ENCODE peak calls at places on chromosome 11, in ten cellular contexts. Y, Z, X, M, S, W, O, I, R and P are unnamed samples.

GRCh38 chr11:117197516-117198456 is 1.4 kb upstream of the TAGLN start:
- DNase-seq in Y (no peak), Z (no peak), X (peak), M (peak), S (no peak), W (no peak), O (peak), I (peak), R (no peak), P (no peak)

GRCh38 chr11:70531281-70532065 is 133.1 kb downstream of the CTTN start:
- DNase-seq in Y (no peak), Z (no peak), X (no peak), M (peak), S (no peak), W (no peak), O (no peak), I (no peak), R (no peak), P (no peak)

GRCh38 chr11:108009497-108010360 is 1.0 kb downstream of the CUL5 start:
- DNase-seq in Y (peak), Z (peak), X (no peak), M (no peak), S (no peak), W (peak), O (no peak), I (no peak), R (no peak), P (no peak)

GRCh38 chr11:73185680-73186293 is 32.3 kb upstream of the P2RY2 start:
- DNase-seq in Y (peak), Z (peak), X (no peak), M (peak), S (no peak), W (peak), O (no peak), I (no peak), R (no peak), P (peak)

GRCh38 chr11:30106222-30106621 is 89.4 kb upstream of the KCNA4 start:
- DNase-seq in Y (no peak), Z (no peak), X (no peak), M (no peak), S (no peak), W (peak), O (no peak), I (no peak), R (no peak), P (no peak)

GRCh38 chr11:118545533-118545932 is 14.5 kb downstream of the TMEM25 start:
- DNase-seq in Y (no peak), Z (no peak), X (no peak), M (no peak), S (no peak), W (no peak), O (no peak), I (no peak), R (no peak), P (no peak)

GRCh38 chr11:62545437-62546243 is 966 bp downstream of the AHNAK start:
- DNase-seq in Y (peak), Z (peak), X (peak), M (peak), S (peak), W (peak), O (peak), I (peak), R (no peak), P (peak)

GRCh38 chr11:70471254-70471653 is 72.9 kb downstream of the CTTN start:
- DNase-seq in Y (peak), Z (peak), X (no peak), M (no peak), S (no peak), W (no peak), O (peak), I (no peak), R (no peak), P (no peak)

GRCh38 chr11:75140269-75141138 is 10.4 kb upstream of the SLCO2B1 start:
- DNase-seq in Y (peak), Z (peak), X (peak), M (peak), S (peak), W (peak), O (peak), I (peak), R (peak), P (no peak)

GRCh38 chr11:130631119-130631518 is 182.7 kb downstream of the ADAMTS15 start:
- DNase-seq in Y (peak), Z (peak), X (no peak), M (no peak), S (no peak), W (peak), O (no peak), I (no peak), R (peak), P (no peak)

GRCh38 chr11:1199689-1200610 is 22.9 kb upstream of the MUC5B start:
- DNase-seq in Y (no peak), Z (no peak), X (no peak), M (peak), S (peak), W (no peak), O (peak), I (no peak), R (no peak), P (no peak)

GRCh38 chr11:86499723-86500129 is 125.0 kb downstream of the CCDC81 start:
- DNase-seq in Y (no peak), Z (no peak), X (peak), M (no peak), S (peak), W (no peak), O (no peak), I (no peak), R (no peak), P (no peak)

GRCh38 chr11:95863486-95864140 is 60.3 kb downstream of the MTMR2 start:
- DNase-seq in Y (peak), Z (peak), X (no peak), M (no peak), S (no peak), W (peak), O (no peak), I (no peak), R (no peak), P (no peak)

GRCh38 chr11:73800407-73800806 is 12.7 kb downstream of the MRPL48 start:
- DNase-seq in Y (no peak), Z (no peak), X (no peak), M (no peak), S (no peak), W (no peak), O (no peak), I (no peak), R (no peak), P (no peak)

GRCh38 chr11:46367244-46367915 is 14.1 kb upstream of the MDK start:
- DNase-seq in Y (peak), Z (no peak), X (peak), M (peak), S (peak), W (peak), O (peak), I (peak), R (no peak), P (no peak)

GRCh38 chr11:13183094-13183825 is 94.3 kb upstream of the BMAL1 start:
- DNase-seq in Y (peak), Z (peak), X (no peak), M (no peak), S (no peak), W (peak), O (no peak), I (no peak), R (peak), P (peak)

GRCh38 chr11:77506857-77507256 is 33.0 kb upstream of the PAK1 start:
- DNase-seq in Y (no peak), Z (peak), X (no peak), M (no peak), S (no peak), W (peak), O (no peak), I (no peak), R (no peak), P (no peak)

GRCh38 chr11:115740365-115740764 is 236.2 kb upstream of the CADM1 start:
- DNase-seq in Y (no peak), Z (no peak), X (no peak), M (no peak), S (no peak), W (no peak), O (no peak), I (no peak), R (no peak), P (no peak)

GRCh38 chr11:115739878-115740277 is 235.7 kb upstream of the CADM1 start:
- DNase-seq in Y (no peak), Z (no peak), X (no peak), M (no peak), S (no peak), W (no peak), O (no peak), I (no peak), R (no peak), P (no peak)

GRCh38 chr11:115739121-115739520 is 234.9 kb upstream of the CADM1 start:
- DNase-seq in Y (no peak), Z (no peak), X (no peak), M (no peak), S (no peak), W (no peak), O (no peak), I (no peak), R (no peak), P (no peak)

GRCh38 chr11:115737875-115738274 is 233.7 kb upstream of the CADM1 start:
- DNase-seq in Y (no peak), Z (no peak), X (no peak), M (no peak), S (no peak), W (no peak), O (no peak), I (no peak), R (no peak), P (no peak)

GRCh38 chr11:115736146-115736545 is 231.9 kb upstream of the CADM1 start:
- DNase-seq in Y (no peak), Z (no peak), X (no peak), M (no peak), S (no peak), W (no peak), O (no peak), I (no peak), R (no peak), P (no peak)
- TF ChIP-seq CTCF in Y (no peak), Z (no peak), X (no peak), M (no peak), S (no peak), W (no peak), O (peak), I (no peak), R (no peak), P (no peak)

GRCh38 chr11:111093061-111093460 is 152.5 kb upstream of the POU2AF2 start:
- DNase-seq in Y (no peak), Z (no peak), X (no peak), M (no peak), S (no peak), W (no peak), O (no peak), I (no peak), R (no peak), P (no peak)

GRCh38 chr11:111097191-111097590 is 148.3 kb upstream of the POU2AF2 start:
- DNase-seq in Y (peak), Z (no peak), X (peak), M (peak), S (peak), W (peak), O (peak), I (peak), R (no peak), P (no peak)

GRCh38 chr11:111095327-111095726 is 150.2 kb upstream of the POU2AF2 start:
- DNase-seq in Y (no peak), Z (no peak), X (no peak), M (no peak), S (no peak), W (no peak), O (no peak), I (no peak), R (no peak), P (no peak)

GRCh38 chr11:111101836-111102235 is 143.7 kb upstream of the POU2AF2 start:
- DNase-seq in Y (no peak), Z (no peak), X (no peak), M (no peak), S (no peak), W (no peak), O (no peak), I (no peak), R (no peak), P (no peak)

GRCh38 chr11:111098091-111098490 is 147.4 kb upstream of the POU2AF2 start:
- DNase-seq in Y (no peak), Z (no peak), X (no peak), M (no peak), S (no peak), W (no peak), O (no peak), I (no peak), R (no peak), P (no peak)
- TF ChIP-seq CTCF in Y (no peak), Z (no peak), X (no peak), M (no peak), S (no peak), W (no peak), O (no peak), I (no peak), R (no peak), P (no peak)

DNA sequence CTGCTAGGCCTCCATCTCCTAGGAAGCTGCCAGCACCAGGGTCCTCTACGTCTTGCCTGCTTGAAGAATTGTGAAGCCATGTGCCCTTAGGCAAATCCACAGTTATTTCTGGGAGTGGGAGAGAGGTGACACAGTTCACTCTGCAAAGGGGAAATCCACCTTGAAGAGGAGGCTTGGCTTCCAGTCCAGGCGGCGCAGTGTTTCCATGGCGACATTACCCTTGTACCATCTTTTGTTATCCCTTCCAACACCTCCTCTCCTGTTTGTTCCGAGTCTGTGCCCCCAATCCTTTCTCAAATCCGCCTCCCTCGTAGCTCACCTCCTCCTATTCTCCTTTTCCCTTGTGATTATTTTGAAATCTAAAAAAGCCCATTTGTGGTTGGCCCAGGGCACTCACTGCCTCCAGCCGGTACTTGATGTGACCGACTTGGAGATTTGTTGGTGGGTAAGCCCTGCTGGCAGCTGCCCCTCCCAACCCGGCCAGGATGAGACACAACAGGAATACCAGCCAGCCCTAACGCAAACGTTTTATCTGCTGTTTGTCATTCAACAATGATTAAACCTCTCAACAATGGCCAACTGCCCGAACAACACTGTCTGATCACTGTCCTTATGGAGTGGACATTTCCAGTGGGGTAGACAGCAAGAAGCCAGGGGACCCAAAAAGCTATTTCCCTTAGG is 18.3 kb downstream of the SYT13 start:
- DNase-seq in Y (no peak), Z (no peak), X (no peak), M (no peak), S (no peak), W (no peak), O (no peak), I (no peak), R (no peak), P (no peak)
- TF ChIP-seq CTCF in Y (no peak), Z (no peak), X (no peak), M (no peak), S (no peak), W (no peak), O (no peak), I (no peak), R (no peak), P (no peak)

DNA sequence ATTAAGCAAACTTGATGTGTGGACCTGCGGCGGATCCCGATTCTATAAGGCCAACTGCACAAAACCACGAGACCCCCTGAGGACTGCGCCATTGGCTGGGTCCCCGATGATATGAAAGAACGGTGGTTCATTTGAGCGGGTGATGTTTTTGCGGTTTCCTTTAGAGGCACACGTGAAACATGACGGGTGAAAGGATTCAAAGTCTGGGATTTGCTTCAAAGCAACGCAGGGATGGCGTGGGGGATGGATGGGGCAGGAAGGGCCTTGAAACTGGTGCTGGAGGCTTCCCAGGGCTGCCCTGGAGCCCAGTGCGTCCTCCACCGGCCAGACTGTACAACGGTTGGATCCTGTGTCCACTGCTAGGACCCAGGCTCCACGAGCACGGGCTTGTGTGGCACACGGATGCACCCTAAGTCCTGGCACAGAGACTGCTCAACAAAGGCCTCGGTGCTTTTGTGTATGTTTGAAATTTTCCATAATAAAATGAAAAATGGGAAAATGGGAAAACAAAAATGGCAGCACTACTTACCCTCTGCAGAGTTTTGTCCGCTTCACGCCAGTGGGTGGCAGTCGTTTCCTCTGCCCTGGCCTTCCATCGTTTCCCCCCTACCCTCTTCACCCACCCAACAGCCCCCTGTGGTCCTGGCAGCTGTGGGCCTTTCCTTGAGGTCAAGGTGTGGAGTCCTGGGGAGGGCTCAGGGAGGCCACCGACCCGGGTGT is 3.6 kb downstream of the ASCL2 start:
- DNase-seq in Y (no peak), Z (no peak), X (no peak), M (peak), S (no peak), W (no peak), O (no peak), I (no peak), R (no peak), P (no peak)
- TF ChIP-seq CTCF in Y (no peak), Z (no peak), X (no peak), M (no peak), S (no peak), W (no peak), O (no peak), I (no peak), R (no peak), P (no peak)

GRCh38 chr11:40130427-40130826 is 1329.0 kb downstream of the LRRC4C start:
- DNase-seq in Y (no peak), Z (no peak), X (no peak), M (no peak), S (no peak), W (no peak), O (peak), I (no peak), R (no peak), P (no peak)

GRCh38 chr11:40129276-40129675 is 1330.2 kb downstream of the LRRC4C start:
- DNase-seq in Y (no peak), Z (no peak), X (no peak), M (no peak), S (no peak), W (peak), O (no peak), I (no peak), R (no peak), P (no peak)

GRCh38 chr11:40125054-40125453 is 1334.4 kb downstream of the LRRC4C start:
- DNase-seq in Y (no peak), Z (no peak), X (no peak), M (no peak), S (no peak), W (no peak), O (peak), I (no peak), R (no peak), P (no peak)
- TF ChIP-seq CTCF in Y (no peak), Z (no peak), X (peak), M (no peak), S (no peak), W (peak), O (peak), I (no peak), R (peak), P (no peak)

DNA sequence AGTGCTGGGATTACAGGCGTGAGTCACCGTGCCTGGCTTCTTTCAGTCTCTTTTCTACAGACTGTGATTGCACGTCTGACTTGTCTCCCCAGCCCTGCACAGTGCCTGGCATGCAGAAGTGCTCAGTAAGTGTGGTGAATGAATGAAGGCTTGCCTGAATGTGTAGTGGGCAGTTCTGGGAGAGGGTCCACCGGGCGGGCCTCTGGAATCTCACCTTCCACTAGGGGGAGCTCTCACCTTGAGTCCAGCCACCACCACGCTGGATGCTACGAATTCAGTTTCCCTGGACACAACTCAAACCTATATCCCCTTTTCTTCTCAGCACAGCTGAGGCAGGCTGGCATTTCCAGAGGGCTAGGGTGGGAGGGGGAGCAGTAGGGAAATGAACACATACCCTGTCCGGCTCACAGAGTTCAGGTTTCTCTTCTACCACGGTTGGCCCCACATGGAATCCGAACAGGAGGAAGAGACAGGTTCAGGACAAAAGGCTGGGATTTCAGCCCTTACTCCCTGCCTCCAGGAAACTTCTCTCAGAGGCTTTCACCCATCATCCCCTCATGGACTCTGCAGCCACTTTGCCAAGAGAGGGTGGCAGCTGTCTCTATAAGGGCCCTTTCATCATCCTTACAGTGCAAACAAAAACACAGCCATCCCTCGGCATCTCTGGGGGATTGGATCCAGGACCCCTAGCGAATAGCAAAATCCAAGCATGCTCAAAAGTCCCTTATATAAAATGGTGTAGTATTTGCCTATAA is 86.8 kb downstream of the NECTIN1 start:
- DNase-seq in Y (peak), Z (peak), X (peak), M (no peak), S (no peak), W (no peak), O (peak), I (no peak), R (peak), P (no peak)
- TF ChIP-seq CTCF in Y (peak), Z (peak), X (peak), M (peak), S (peak), W (peak), O (peak), I (peak), R (peak), P (peak)